ENCODE peak calls at places on chromosomes 11 and 22, in six cellular contexts. One of them, this sample, is unnamed.

GRCh38 chr22:47210686-47211085 is 448.2 kb downstream of the TBC1D22A start:
- DNase-seq in H9: no peak
- DNase-seq in trophoblast cell: no peak
- DNase-seq in IMR-90: no peak
- DNase-seq in H1: peak; percentile 28
- DNase-seq in mesenchymal stem cell: no peak
- DNase-seq in this sample: no peak

GRCh38 chr11:1918436-1919315 is 827 bp upstream of the TNNT3 start:
- DNase-seq in mesenchymal stem cell: no peak
- DNase-seq in IMR-90: no peak
- DNase-seq in H1: no peak
- DNase-seq in trophoblast cell: no peak
- DNase-seq in H9: no peak
- DNase-seq in this sample: no peak

GRCh38 chr11:89175796-89176195 is 1.9 kb upstream of the TYR start:
- DNase-seq in H9: no peak
- DNase-seq in mesenchymal stem cell: no peak
- DNase-seq in H1: no peak
- DNase-seq in trophoblast cell: no peak
- DNase-seq in IMR-90: no peak
- DNase-seq in this sample: no peak

GRCh38 chr11:71139516-71140205 is 112.7 kb downstream of the SHANK2 start:
- DNase-seq in H1: no peak
- DNase-seq in IMR-90: peak; percentile 26
- DNase-seq in trophoblast cell: no peak
- DNase-seq in H9: no peak
- DNase-seq in mesenchymal stem cell: no peak
- DNase-seq in this sample: no peak

GRCh38 chr11:10246991-10247390 is 47.0 kb downstream of the SBF2 start:
- DNase-seq in mesenchymal stem cell: no peak
- DNase-seq in H9: no peak
- DNase-seq in H1: no peak
- DNase-seq in trophoblast cell: no peak
- DNase-seq in IMR-90: no peak
- DNase-seq in this sample: no peak

GRCh38 chr11:60780065-60780464 is 5.1 kb upstream of the MS4A10 start:
- DNase-seq in H1: no peak
- DNase-seq in IMR-90: no peak
- DNase-seq in mesenchymal stem cell: no peak
- DNase-seq in trophoblast cell: no peak
- DNase-seq in H9: no peak
- DNase-seq in this sample: no peak

GRCh38 chr11:64415996-64416728 is 57.2 kb downstream of the RPS6KA4 start:
- DNase-seq in H1: no peak
- DNase-seq in mesenchymal stem cell: no peak
- DNase-seq in IMR-90: no peak
- DNase-seq in H9: no peak
- DNase-seq in trophoblast cell: no peak
- DNase-seq in this sample: no peak

GRCh38 chr11:108654994-108655631 is 9.8 kb upstream of the DDX10 start:
- DNase-seq in H9: no peak
- DNase-seq in mesenchymal stem cell: peak; percentile 66
- DNase-seq in trophoblast cell: peak; percentile 78
- DNase-seq in H1: no peak
- DNase-seq in IMR-90: peak; percentile 56
- DNase-seq in this sample: no peak

GRCh38 chr11:125980421-125980820 is 34.6 kb downstream of the VSIG10L2 start:
- DNase-seq in trophoblast cell: no peak
- DNase-seq in mesenchymal stem cell: no peak
- DNase-seq in H1: no peak
- DNase-seq in H9: no peak
- DNase-seq in IMR-90: no peak
- DNase-seq in this sample: no peak

GRCh38 chr11:129298990-129299389 is 76.7 kb upstream of the BARX2 start:
- DNase-seq in trophoblast cell: no peak
- DNase-seq in mesenchymal stem cell: no peak
- DNase-seq in IMR-90: no peak
- DNase-seq in H9: no peak
- DNase-seq in H1: no peak
- DNase-seq in this sample: no peak

GRCh38 chr22:49589811-49590210 is 237.9 kb downstream of the BRD1 start:
- DNase-seq in IMR-90: no peak
- DNase-seq in H9: no peak
- DNase-seq in trophoblast cell: peak; percentile 2
- DNase-seq in H1: no peak
- DNase-seq in mesenchymal stem cell: no peak
- DNase-seq in this sample: no peak

GRCh38 chr11:14414470-14415461 is 55.8 kb upstream of the RRAS2 start:
- DNase-seq in trophoblast cell: no peak
- DNase-seq in IMR-90: peak; percentile 55
- DNase-seq in mesenchymal stem cell: peak; percentile 23
- DNase-seq in H9: no peak
- DNase-seq in H1: no peak
- DNase-seq in this sample: no peak

GRCh38 chr22:42611076-42611475 is 3.6 kb downstream of the POLDIP3 start:
- DNase-seq in H1: no peak
- DNase-seq in mesenchymal stem cell: no peak
- DNase-seq in IMR-90: peak; percentile 52
- DNase-seq in H9: no peak
- DNase-seq in trophoblast cell: no peak
- DNase-seq in this sample: no peak

GRCh38 chr11:110184974-110185597 is 91.9 kb downstream of the ZC3H12C start:
- DNase-seq in IMR-90: peak; percentile 83
- DNase-seq in trophoblast cell: no peak
- DNase-seq in H9: no peak
- DNase-seq in H1: no peak
- DNase-seq in mesenchymal stem cell: peak; percentile 45
- DNase-seq in this sample: no peak

GRCh38 chr11:109856958-109857357 is 236.2 kb upstream of the ZC3H12C start:
- DNase-seq in mesenchymal stem cell: no peak
- DNase-seq in H9: no peak
- DNase-seq in IMR-90: peak; percentile 21
- DNase-seq in trophoblast cell: no peak
- DNase-seq in H1: no peak
- DNase-seq in this sample: no peak

GRCh38 chr11:80320765-80321164 is 879.9 kb upstream of the TENM4 start:
- DNase-seq in IMR-90: no peak
- DNase-seq in trophoblast cell: no peak
- DNase-seq in H9: peak; percentile 28
- DNase-seq in mesenchymal stem cell: no peak
- DNase-seq in H1: no peak
- DNase-seq in this sample: no peak

GRCh38 chr11:9849384-9849783 is 185.5 kb downstream of the SWAP70 start:
- DNase-seq in trophoblast cell: no peak
- DNase-seq in mesenchymal stem cell: no peak
- DNase-seq in H1: no peak
- DNase-seq in H9: no peak
- DNase-seq in IMR-90: no peak
- DNase-seq in this sample: no peak

GRCh38 chr11:13064593-13064992 is 55.5 kb downstream of the RASSF10 start:
- DNase-seq in H9: no peak
- DNase-seq in H1: no peak
- DNase-seq in IMR-90: no peak
- DNase-seq in trophoblast cell: no peak
- DNase-seq in mesenchymal stem cell: no peak
- DNase-seq in this sample: no peak

GRCh38 chr11:58744988-58745704 is 13.4 kb upstream of the GLYAT start:
- DNase-seq in trophoblast cell: no peak
- DNase-seq in H1: no peak
- DNase-seq in mesenchymal stem cell: no peak
- DNase-seq in IMR-90: no peak
- DNase-seq in H9: no peak
- DNase-seq in this sample: no peak

GRCh38 chr11:86671386-86672006 is 920 bp downstream of the ME3 start:
- DNase-seq in mesenchymal stem cell: no peak
- DNase-seq in IMR-90: no peak
- DNase-seq in trophoblast cell: peak; percentile 53
- DNase-seq in H9: peak; percentile 37
- DNase-seq in H1: peak; percentile 66
- DNase-seq in this sample: no peak

GRCh38 chr11:123030517-123030916 is 31.4 kb downstream of the HSPA8 start:
- DNase-seq in H9: no peak
- DNase-seq in mesenchymal stem cell: no peak
- DNase-seq in trophoblast cell: no peak
- DNase-seq in IMR-90: no peak
- DNase-seq in H1: no peak
- DNase-seq in this sample: no peak

GRCh38 chr11:69351460-69351859 is 57.5 kb downstream of the MYEOV start:
- DNase-seq in H1: no peak
- DNase-seq in IMR-90: peak; percentile 85
- DNase-seq in trophoblast cell: peak; percentile 51
- DNase-seq in H9: no peak
- DNase-seq in mesenchymal stem cell: peak; percentile 53
- DNase-seq in this sample: no peak

GRCh38 chr11:1263036-1263435 is 40.2 kb downstream of the MUC5B start:
- DNase-seq in H9: no peak
- DNase-seq in IMR-90: no peak
- DNase-seq in mesenchymal stem cell: no peak
- DNase-seq in H1: no peak
- DNase-seq in trophoblast cell: no peak
- DNase-seq in this sample: no peak

DNA sequence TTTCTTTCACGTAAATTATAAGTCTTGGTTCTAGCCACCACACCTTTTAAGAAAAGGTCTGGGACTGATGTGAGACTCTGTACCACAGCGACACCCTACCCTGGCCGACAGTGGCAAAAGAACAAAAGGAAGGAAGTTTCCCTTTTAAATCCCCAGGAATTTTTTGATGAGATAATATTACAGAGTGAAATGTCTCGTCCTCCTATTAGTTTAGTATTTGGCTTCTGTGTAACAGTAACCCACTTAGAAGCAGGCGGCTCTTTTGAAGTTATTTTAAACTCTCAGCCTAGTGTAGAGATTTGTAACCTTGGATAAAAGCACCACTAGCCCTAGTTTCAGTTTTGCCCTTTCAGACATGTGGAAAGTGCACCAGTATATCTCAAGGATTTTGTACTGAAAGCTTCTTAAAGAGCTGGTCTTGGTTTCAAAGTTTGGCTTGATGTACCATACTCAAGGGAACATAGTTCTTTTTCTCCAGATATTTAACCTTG is 84.1 kb downstream of the C22orf31 start:
- DNase-seq in IMR-90: no peak
- DNase-seq in H1: no peak
- DNase-seq in H9: no peak
- DNase-seq in mesenchymal stem cell: peak; percentile 33
- DNase-seq in trophoblast cell: no peak
- DNase-seq in this sample: no peak
- H3K14ac ChIP-seq in IMR-90: no peak overlapping the region
- H3K14ac ChIP-seq in H1: no peak overlapping the region
- H3K14ac ChIP-seq in H9: no peak overlapping the region
- H3K14ac ChIP-seq in mesenchymal stem cell: no peak overlapping the region
- H3K14ac ChIP-seq in trophoblast cell: no peak overlapping the region
- H3K14ac ChIP-seq in this sample: no peak overlapping the region

DNA sequence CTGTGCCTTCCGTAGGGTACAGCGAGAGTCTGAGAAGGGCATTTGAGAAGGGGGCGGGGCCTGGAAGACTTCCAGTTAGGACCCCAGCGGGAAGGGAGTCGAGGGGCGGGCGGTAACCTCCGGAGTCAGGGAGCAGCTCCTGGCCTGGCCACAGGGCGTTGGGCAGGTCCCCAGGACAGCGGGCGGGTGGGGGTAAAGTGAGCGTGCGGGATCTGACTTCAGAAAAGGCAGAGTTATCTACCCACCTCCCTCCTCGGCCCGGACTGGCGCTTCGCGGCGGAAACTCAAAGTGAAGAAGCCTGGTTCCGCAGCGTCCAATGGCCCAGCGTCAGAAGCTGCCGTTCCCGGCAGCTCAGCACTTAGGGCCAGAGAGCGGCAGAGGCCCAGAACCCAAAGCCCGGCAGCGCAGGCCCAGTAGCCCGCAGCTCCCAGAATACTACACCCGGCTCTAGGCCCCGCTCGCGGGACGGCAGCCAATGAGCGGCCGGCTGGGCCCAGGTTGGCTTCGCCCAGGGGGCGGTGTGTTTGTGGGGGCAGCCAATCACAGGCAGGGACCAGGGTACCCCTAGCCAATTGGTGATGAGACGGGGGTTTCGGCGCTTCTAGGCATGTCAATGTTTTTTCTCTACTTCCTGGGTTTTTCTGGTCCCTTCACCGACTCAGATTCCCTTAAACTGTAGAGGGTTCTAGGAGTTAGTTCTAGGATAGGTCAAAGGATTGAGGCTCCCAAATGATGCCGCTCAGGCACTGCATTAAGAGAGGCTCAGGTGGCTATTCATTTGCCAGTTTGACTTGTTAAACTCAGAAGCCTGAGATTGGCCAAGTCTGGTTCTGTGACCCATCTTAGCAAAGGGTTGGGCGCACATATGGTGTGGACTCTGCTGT is at the start of gene TRIM68:
- DNase-seq in IMR-90: peak; percentile 95
- DNase-seq in mesenchymal stem cell: peak; percentile 96
- DNase-seq in H1: peak; percentile 92
- DNase-seq in H9: peak; percentile 97
- DNase-seq in trophoblast cell: peak; percentile 96
- DNase-seq in this sample: peak; percentile 78
- H4K8ac ChIP-seq in IMR-90: peak within 1 kb of the TSS; percentile 97
- H4K8ac ChIP-seq in mesenchymal stem cell: peak within 1 kb of the TSS; percentile 97
- H4K8ac ChIP-seq in H1: peak within 1 kb of the TSS; percentile 31
- H4K8ac ChIP-seq in H9: no peak within 1 kb of the TSS
- H4K8ac ChIP-seq in trophoblast cell: peak within 1 kb of the TSS; percentile 99
- H4K8ac ChIP-seq in this sample: no peak within 1 kb of the TSS

DNA sequence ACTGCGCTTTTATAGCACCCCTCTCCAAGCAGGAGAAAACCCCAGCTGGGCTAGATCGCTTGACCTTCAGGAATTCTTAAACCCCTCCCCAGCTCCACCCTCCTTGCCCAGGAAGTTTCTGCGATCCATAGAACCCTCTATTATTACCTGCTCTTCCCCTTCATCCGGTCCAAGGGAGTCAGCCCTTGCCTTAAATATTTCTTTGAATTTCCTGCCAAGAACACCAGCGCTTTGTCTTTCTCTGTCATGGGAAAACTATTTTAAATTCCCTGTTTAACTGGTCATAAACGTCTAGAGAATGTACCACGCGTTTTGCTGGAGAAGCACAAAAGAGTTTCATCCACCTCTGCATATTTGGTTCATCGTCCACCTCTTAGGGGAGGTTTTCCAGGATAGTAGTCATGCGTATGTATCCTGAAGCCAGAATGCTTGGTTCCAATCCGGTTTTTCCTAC is 522 bp upstream of the TRAF6 start:
- DNase-seq in IMR-90: peak; percentile 32
- DNase-seq in mesenchymal stem cell: no peak
- DNase-seq in H1: no peak
- DNase-seq in H9: no peak
- DNase-seq in trophoblast cell: peak; percentile 87
- DNase-seq in this sample: no peak
- H3K14ac ChIP-seq in IMR-90: peak overlapping the region; percentile 97
- H3K14ac ChIP-seq in mesenchymal stem cell: no peak overlapping the region
- H3K14ac ChIP-seq in H1: no peak overlapping the region
- H3K14ac ChIP-seq in H9: no peak overlapping the region
- H3K14ac ChIP-seq in trophoblast cell: peak overlapping the region; percentile 59
- H3K14ac ChIP-seq in this sample: no peak overlapping the region

GRCh38 chr22:40733919-40734318 is 54.6 kb downstream of the MCHR1 start:
- DNase-seq in IMR-90: no peak
- DNase-seq in H1: no peak
- DNase-seq in H9: no peak
- DNase-seq in mesenchymal stem cell: peak; percentile 42
- DNase-seq in trophoblast cell: peak; percentile 73
- DNase-seq in this sample: no peak
- H4K8ac ChIP-seq in IMR-90: no peak overlapping the region
- H4K8ac ChIP-seq in H1: no peak overlapping the region
- H4K8ac ChIP-seq in H9: no peak overlapping the region
- H4K8ac ChIP-seq in mesenchymal stem cell: no peak overlapping the region
- H4K8ac ChIP-seq in trophoblast cell: peak overlapping the region; percentile 22
- H4K8ac ChIP-seq in this sample: no peak overlapping the region